ENCODE peak calls at places on chromosome 14, in six cellular contexts. M is central memory CD8-positive, alpha-beta T cell; K is Daoy; W is NCI-H1417; Z is stimulated activated CD4-positive, alpha-beta T cell treated with anti-CD3 and anti-CD28 coated beads, Interleukin-1b, Interleukin-23, amount 100 ng/mL, for 24 hours; J is GM23248. B is an unnamed sample.

GRCh38 chr14:74670726-74671125 is 42.2 kb downstream of the AREL1 start:
- DNase-seq in W (no peak), Z (no peak), M (no peak), J (peak), K (peak), B (no peak)

GRCh38 chr14:103281496-103282231 is 52.4 kb upstream of the EIF5 start:
- DNase-seq in J (peak), K (peak), Z (no peak), M (no peak), W (no peak), B (no peak)

GRCh38 chr14:79467837-79468236 is 743.5 kb downstream of the DIO2 start:
- DNase-seq in M (no peak), K (no peak), W (no peak), Z (no peak), J (no peak), B (peak)

GRCh38 chr14:90534838-90535555 is 138.2 kb downstream of the CALM1 start:
- DNase-seq in Z (no peak), W (no peak), J (no peak), M (no peak), K (no peak), B (no peak)

GRCh38 chr14:68526420-68527105 is 266.3 kb downstream of the ZFP36L1 start:
- DNase-seq in J (peak), Z (no peak), K (peak), W (no peak), M (no peak), B (no peak)

GRCh38 chr14:37142835-37143499 is 29.4 kb downstream of the SLC25A21 start:
- DNase-seq in J (peak), W (no peak), K (peak), Z (no peak), M (no peak), B (no peak)

GRCh38 chr14:69066396-69067171 is 86.3 kb downstream of the DCAF5 start:
- DNase-seq in W (no peak), M (no peak), K (no peak), Z (no peak), J (no peak), B (no peak)

GRCh38 chr14:69298131-69299071 is 38.4 kb downstream of the GALNT16 start:
- DNase-seq in J (no peak), W (peak), M (no peak), Z (no peak), K (no peak), B (peak)

GRCh38 chr14:96055753-96056508 is 16.8 kb downstream of the C14orf132 start:
- DNase-seq in M (no peak), J (no peak), K (no peak), Z (no peak), W (no peak), B (no peak)

GRCh38 chr14:100108840-100109593 is 43.8 kb downstream of the EVL start:
- DNase-seq in J (peak), Z (no peak), W (no peak), K (no peak), M (no peak), B (no peak)

GRCh38 chr14:73231874-73232851 is 5.1 kb upstream of the PAPLN start:
- DNase-seq in W (peak), Z (no peak), K (peak), J (peak), M (no peak), B (no peak)

GRCh38 chr14:58107947-58108552 is 44.0 kb downstream of the ARMH4 start:
- DNase-seq in J (peak), W (peak), K (peak), M (no peak), Z (no peak), B (peak)

GRCh38 chr14:67477926-67478915 is 10.3 kb downstream of the TMEM229B start:
- DNase-seq in M (no peak), Z (no peak), W (peak), J (no peak), K (no peak), B (no peak)

GRCh38 chr14:65101631-65102440 is 481 bp downstream of the MAX start:
- DNase-seq in W (no peak), M (peak), Z (no peak), J (peak), K (peak), B (no peak)

GRCh38 chr14:105472496-105472991 is 2.1 kb upstream of the CRIP2 start:
- DNase-seq in W (no peak), J (no peak), M (no peak), Z (no peak), K (no peak), B (no peak)

GRCh38 chr14:99564256-99564902 is 39.6 kb downstream of the CCDC85C start:
- DNase-seq in Z (no peak), W (peak), K (peak), M (no peak), J (peak), B (peak)

GRCh38 chr14:20934148-20934762 is 21.0 kb upstream of the RNASE2 start:
- DNase-seq in W (peak), K (peak), M (no peak), Z (peak), J (peak), B (no peak)

GRCh38 chr14:103740991-103741689 is 25.5 kb downstream of the ZFYVE21 start:
- DNase-seq in M (no peak), K (peak), J (no peak), Z (no peak), W (no peak), B (no peak)

GRCh38 chr14:101917413-101918124 is 46.8 kb upstream of the DYNC1H1 start:
- DNase-seq in M (no peak), J (no peak), K (no peak), W (no peak), Z (no peak), B (no peak)

GRCh38 chr14:99740411-99740810 is 52.8 kb upstream of the EML1 start:
- DNase-seq in Z (no peak), W (no peak), K (no peak), J (no peak), M (no peak), B (no peak)

GRCh38 chr14:92797935-92798653 is 4.0 kb downstream of the GOLGA5 start:
- DNase-seq in K (no peak), Z (no peak), M (no peak), W (no peak), J (no peak), B (no peak)

GRCh38 chr14:89429206-89430091 is 12.4 kb upstream of the FOXN3 start:
- DNase-seq in W (peak), Z (peak), J (peak), K (peak), M (no peak), B (no peak)

GRCh38 chr14:90373887-90374286 is 22.9 kb upstream of the CALM1 start:
- DNase-seq in J (no peak), K (peak), M (no peak), W (no peak), Z (no peak), B (no peak)

GRCh38 chr14:102229071-102229738 is 75.8 kb downstream of the MOK start:
- DNase-seq in Z (no peak), J (no peak), M (no peak), W (no peak), K (no peak), B (no peak)

GRCh38 chr14:97779140-97779539 is 982.0 kb downstream of the VRK1 start:
- DNase-seq in Z (no peak), K (no peak), M (no peak), W (no peak), J (no peak), B (no peak)

B was measured in NCI-H2227 treated with DMSO at 0.1 percent for 48 hours.